ENCODE peak calls at places on chromosome 9, in seven cellular contexts. U is foreskin fibroblast; I is activated CD8-positive, alpha-beta memory T cell treated with anti-CD3 and anti-CD28 coated beads, Interleukin-2, amount 50 U/mL, for 48 hours; S is iPS DF 19.7; B is RWPE1; R is stomach; J is NCI-H748 treated with DMSO at 0.1 percent for 48 hours. Y is an unnamed sample.

GRCh38 chr9:33850677-33851076 is 33.7 kb downstream of the UBE2R2 start:
- DNase-seq in U (no peak), I (no peak), S (no peak), B (no peak), R (no peak), J (no peak), Y (no peak)

GRCh38 chr9:73050887-73051550 is 98.2 kb upstream of the ALDH1A1 start:
- DNase-seq in U (no peak), I (no peak), S (peak), B (no peak), R (no peak), J (no peak), Y (no peak)

GRCh38 chr9:89679006-89679395 is 74.2 kb downstream of the GADD45G start:
- DNase-seq in U (no peak), I (no peak), S (no peak), B (no peak), R (no peak), J (no peak), Y (no peak)

GRCh38 chr9:98867434-98868168 is 60.1 kb downstream of the GALNT12 start:
- DNase-seq in U (peak), I (no peak), S (no peak), B (no peak), R (peak), J (no peak), Y (peak)

GRCh38 chr9:129307227-129307970 is 129.3 kb upstream of the IER5L start:
- DNase-seq in U (no peak), I (no peak), S (no peak), B (no peak), R (peak), J (peak), Y (no peak)

GRCh38 chr9:22079873-22080341 is 70.8 kb upstream of the CDKN2B start:
- DNase-seq in U (peak), I (no peak), S (no peak), B (no peak), R (no peak), J (no peak), Y (peak)

GRCh38 chr9:99040911-99041582 is 63.9 kb upstream of the TGFBR1 start:
- DNase-seq in U (peak), I (no peak), S (no peak), B (no peak), R (no peak), J (no peak), Y (peak)

GRCh38 chr9:120324996-120325642 is 254.8 kb downstream of the CDK5RAP2 start:
- DNase-seq in U (no peak), I (no peak), S (no peak), B (no peak), R (no peak), J (peak), Y (no peak)

GRCh38 chr9:136687721-136688223 is 515 bp upstream of the AGPAT2 start:
- DNase-seq in U (no peak), I (no peak), S (no peak), B (no peak), R (peak), J (no peak), Y (no peak)

GRCh38 chr9:137070906-137071275 is 534 bp upstream of the SAPCD2 start:
- DNase-seq in U (no peak), I (no peak), S (no peak), B (no peak), R (no peak), J (no peak), Y (no peak)

GRCh38 chr9:126386088-126386487 is 59.5 kb downstream of the MVB12B start:
- DNase-seq in U (no peak), I (no peak), S (no peak), B (peak), R (no peak), J (no peak), Y (peak)

GRCh38 chr9:22216730-22217160 is 207.6 kb upstream of the CDKN2B start:
- DNase-seq in U (peak), I (no peak), S (no peak), B (no peak), R (no peak), J (no peak), Y (peak)

GRCh38 chr9:132008184-132008781 is 71.4 kb downstream of the MED27 start:
- DNase-seq in U (peak), I (no peak), S (no peak), B (peak), R (no peak), J (no peak), Y (peak)

GRCh38 chr9:128043467-128043868 is 23.7 kb downstream of the NAIF1 start:
- DNase-seq in U (no peak), I (no peak), S (no peak), B (no peak), R (no peak), J (no peak), Y (no peak)

GRCh38 chr9:78273761-78274160 is 23.2 kb upstream of the PSAT1 start:
- DNase-seq in U (peak), I (no peak), S (no peak), B (no peak), R (no peak), J (no peak), Y (peak)

GRCh38 chr9:4541281-4541680 is 51.0 kb downstream of the SLC1A1 start:
- DNase-seq in U (no peak), I (no peak), S (no peak), B (no peak), R (no peak), J (no peak), Y (no peak)

GRCh38 chr9:129898205-129898604 is 62.9 kb downstream of the USP20 start:
- DNase-seq in U (no peak), I (no peak), S (no peak), B (peak), R (no peak), J (no peak), Y (peak)

GRCh38 chr9:114364123-114364522 is 23.7 kb downstream of the AKNA start:
- DNase-seq in U (peak), I (no peak), S (no peak), B (peak), R (no peak), J (no peak), Y (peak)

GRCh38 chr9:115146581-115147021 is 28.6 kb upstream of the TNC start:
- DNase-seq in U (peak), I (no peak), S (peak), B (peak), R (no peak), J (no peak), Y (peak)

GRCh38 chr9:93968451-93969327 is 13.5 kb upstream of the BARX1 start:
- DNase-seq in U (no peak), I (no peak), S (no peak), B (no peak), R (no peak), J (no peak), Y (no peak)

GRCh38 chr9:27260789-27261516 is 36.0 kb downstream of the EQTN start:
- DNase-seq in U (no peak), I (no peak), S (no peak), B (no peak), R (no peak), J (no peak), Y (no peak)

GRCh38 chr9:120393386-120394057 is 186.4 kb downstream of the CDK5RAP2 start:
- DNase-seq in U (peak), I (no peak), S (no peak), B (peak), R (no peak), J (no peak), Y (peak)

GRCh38 chr9:5288591-5288990 is 15.9 kb downstream of the RLN2 start:
- DNase-seq in U (no peak), I (no peak), S (no peak), B (no peak), R (no peak), J (no peak), Y (no peak)

GRCh38 chr9:96688745-96689464 is 33.8 kb upstream of the PRXL2C start:
- DNase-seq in U (no peak), I (no peak), S (no peak), B (no peak), R (no peak), J (no peak), Y (no peak)

GRCh38 chr9:113634597-113635515 is 171.3 kb downstream of the RGS3 start:
- DNase-seq in U (no peak), I (peak), S (no peak), B (no peak), R (no peak), J (no peak), Y (peak)

GRCh38 chr9:136965771-136966484 is 11.4 kb upstream of the PTGDS start:
- DNase-seq in U (no peak), I (no peak), S (no peak), B (no peak), R (no peak), J (no peak), Y (no peak)

GRCh38 chr9:129617167-129617566 is 3.7 kb downstream of the C9orf50 start:
- DNase-seq in U (peak), I (no peak), S (no peak), B (peak), R (no peak), J (no peak), Y (peak)

GRCh38 chr9:38062498-38063362 is 6.3 kb downstream of the SHB start:
- DNase-seq in U (peak), I (no peak), S (no peak), B (no peak), R (no peak), J (no peak), Y (peak)

GRCh38 chr9:68668127-68668526 is 36.9 kb upstream of the PIP5K1B start:
- DNase-seq in U (no peak), I (no peak), S (no peak), B (no peak), R (no peak), J (no peak), Y (no peak)